ENCODE peak calls at places on chromosome 1, in six cellular contexts. V is foreskin keratinocyte; D is A549; R is MM.1S; Q is trophoblast cell; H is CD8-positive, alpha-beta memory T cell. A is an unnamed sample.

GRCh38 chr1:27544818-27545612 is 55.0 kb upstream of the WASF2 start:
- DNase-seq in V (no peak), D (no peak), R (no peak), Q (no peak), H (no peak), A (no peak)

GRCh38 chr1:159992161-159992560 is 38.1 kb upstream of the SLAMF9 start:
- DNase-seq in V (no peak), D (no peak), R (no peak), Q (no peak), H (no peak), A (no peak)

GRCh38 chr1:231322880-231323530 is 14.6 kb downstream of the EXOC8 start:
- DNase-seq in V (no peak), D (no peak), R (no peak), Q (no peak), H (no peak), A (no peak)

GRCh38 chr1:200670215-200671118 is 760 bp upstream of the DDX59 start:
- DNase-seq in V (peak), D (peak), R (peak), Q (peak), H (no peak), A (peak)

GRCh38 chr1:209929751-209930150 is 8.3 kb upstream of the SYT14 start:
- DNase-seq in V (no peak), D (no peak), R (no peak), Q (no peak), H (no peak), A (no peak)

GRCh38 chr1:227922501-227923352 is 25.0 kb downstream of the WNT9A start:
- DNase-seq in V (no peak), D (no peak), R (no peak), Q (no peak), H (no peak), A (no peak)

GRCh38 chr1:62912028-62912638 is 128.2 kb downstream of the ATG4C start:
- DNase-seq in V (peak), D (peak), R (peak), Q (no peak), H (no peak), A (peak)

GRCh38 chr1:3785458-3786157 is 10.7 kb downstream of the LRRC47 start:
- DNase-seq in V (no peak), D (no peak), R (no peak), Q (no peak), H (no peak), A (no peak)

GRCh38 chr1:184800876-184801275 is 46.2 kb upstream of the EDEM3 start:
- DNase-seq in V (no peak), D (no peak), R (no peak), Q (no peak), H (no peak), A (no peak)

GRCh38 chr1:229344139-229344538 is 1.3 kb upstream of the CCSAP start:
- DNase-seq in V (no peak), D (no peak), R (no peak), Q (no peak), H (no peak), A (no peak)

GRCh38 chr1:162541619-162542141 is 19.8 kb upstream of the UAP1 start:
- DNase-seq in V (peak), D (no peak), R (no peak), Q (peak), H (no peak), A (no peak)

GRCh38 chr1:31811605-31812004 is 4.2 kb downstream of the SPOCD1 start:
- DNase-seq in V (no peak), D (no peak), R (no peak), Q (peak), H (no peak), A (no peak)

GRCh38 chr1:206117151-206117948 is at the start of gene AVPR1B:
- DNase-seq in V (no peak), D (peak), R (peak), Q (peak), H (no peak), A (peak)

GRCh38 chr1:33009561-33009960 is 27.1 kb downstream of the AK2 start:
- DNase-seq in V (no peak), D (no peak), R (no peak), Q (no peak), H (no peak), A (no peak)

GRCh38 chr1:12276225-12276624 is 46.4 kb downstream of the VPS13D start:
- DNase-seq in V (peak), D (peak), R (peak), Q (peak), H (no peak), A (no peak)

GRCh38 chr1:47262787-47263413 is 30.9 kb upstream of the TAL1 start:
- DNase-seq in V (peak), D (peak), R (peak), Q (peak), H (no peak), A (peak)

GRCh38 chr1:154334647-154335350 is 9.5 kb downstream of the ATP8B2 start:
- DNase-seq in V (peak), D (peak), R (peak), Q (peak), H (peak), A (no peak)

GRCh38 chr1:47684518-47684917 is 246.7 kb downstream of the FOXD2 start:
- DNase-seq in V (no peak), D (no peak), R (no peak), Q (no peak), H (no peak), A (no peak)

GRCh38 chr1:171901245-171901644 is 59.9 kb downstream of the DNM3 start:
- DNase-seq in V (peak), D (no peak), R (no peak), Q (no peak), H (no peak), A (no peak)

GRCh38 chr1:51618715-51619114 is 1.8 kb downstream of the OSBPL9 start:
- DNase-seq in V (no peak), D (no peak), R (no peak), Q (no peak), H (no peak), A (no peak)
- H3K27ac ChIP-seq in V (no peak), D (no peak), R (no peak), Q (no peak), H (no peak), A (no peak)

DNA sequence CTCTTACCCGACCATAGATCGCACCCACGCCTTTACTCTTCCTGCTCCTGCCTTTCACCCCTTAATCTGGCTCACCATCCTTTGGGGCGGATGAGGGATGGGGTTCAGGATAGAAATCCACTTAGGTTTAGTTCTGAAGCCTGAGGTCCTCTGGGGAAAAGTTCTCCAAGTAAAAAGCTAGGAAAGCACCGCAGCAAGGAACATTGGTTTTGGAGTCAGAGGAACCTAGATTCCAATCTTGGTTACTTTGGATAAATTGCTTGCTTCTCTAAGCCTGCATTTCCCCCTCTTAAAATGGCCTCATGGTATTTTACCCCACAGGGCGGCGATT is 988 bp upstream of the ASAP3 start:
- DNase-seq in V (no peak), D (no peak), R (no peak), Q (no peak), H (no peak), A (no peak)
- H3K27ac ChIP-seq in V (no peak), D (peak), R (no peak), Q (no peak), H (no peak), A (no peak)

GRCh38 chr1:225657462-225657989 is 4.6 kb upstream of the ENAH start:
- DNase-seq in V (peak), D (no peak), R (no peak), Q (peak), H (no peak), A (no peak)

GRCh38 chr1:225653463-225654276 is 747 bp upstream of the ENAH start:
- DNase-seq in V (peak), D (peak), R (no peak), Q (peak), H (no peak), A (peak)

GRCh38 chr1:225654277-225654597 is 1.3 kb upstream of the ENAH start:
- DNase-seq in V (peak), D (peak), R (no peak), Q (no peak), H (no peak), A (no peak)

GRCh38 chr1:225654688-225655508 is 2.0 kb upstream of the ENAH start:
- DNase-seq in V (no peak), D (no peak), R (no peak), Q (no peak), H (no peak), A (no peak)

DNA sequence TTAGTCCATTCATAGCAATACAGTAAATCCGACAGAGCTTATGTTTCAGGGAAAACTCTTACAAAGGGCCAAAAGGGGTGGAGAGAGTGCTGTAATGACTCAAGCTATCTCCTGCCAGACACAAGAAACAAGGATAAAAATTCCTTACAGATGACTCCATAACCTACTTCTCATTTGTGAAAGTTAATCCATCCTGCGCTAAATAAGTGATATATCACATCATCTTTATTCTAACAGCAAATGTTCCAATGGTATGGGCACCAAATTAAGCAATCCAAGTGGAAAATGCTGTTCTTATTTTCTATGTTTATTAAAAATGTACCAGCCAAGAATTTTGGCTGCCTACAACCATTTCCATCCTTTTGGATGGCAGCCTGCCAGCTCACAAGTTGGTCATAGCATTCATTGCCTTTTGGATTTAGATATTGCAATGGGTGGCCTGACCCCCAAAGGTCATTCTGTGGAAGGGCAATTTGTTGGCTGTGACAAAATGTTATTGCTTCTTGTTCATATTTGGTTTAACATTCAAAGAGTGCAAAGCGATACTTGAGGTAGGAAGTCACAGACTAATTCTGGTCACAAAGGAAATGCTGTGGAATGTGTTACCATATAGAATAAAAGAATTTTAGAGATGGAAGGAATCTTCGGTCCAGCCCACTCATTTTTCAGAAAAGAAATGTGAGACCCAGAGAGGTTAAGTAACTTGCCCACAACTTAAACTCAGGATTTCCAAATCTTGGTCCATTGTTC is 2.8 kb upstream of the ENAH start:
- DNase-seq in V (peak), D (peak), R (peak), Q (peak), H (no peak), A (no peak)
- H3K27ac ChIP-seq in V (peak), D (peak), R (no peak), Q (peak), H (no peak), A (no peak)

GRCh38 chr1:151828931-151829330 is 2.7 kb downstream of the RORC start:
- DNase-seq in V (peak), D (no peak), R (no peak), Q (no peak), H (no peak), A (peak)
- H3K27ac ChIP-seq in V (no peak), D (no peak), R (no peak), Q (no peak), H (no peak), A (no peak)